ENCODE peak calls at places on chromosomes 16 and 17, in seven cellular contexts. Y is fibroblast of lung, O is H1, M is ascending aorta, P is pancreas, D is adrenal gland, T is prostate gland. H is an unnamed sample. For H3K4me1, the result is how much of the 10 kb centered on the place peaks cover.

GRCh38 chr16:88782454-88783390 is 2.3 kb downstream of the PIEZO1 start:
- DNase-seq in Y (peak), O (no peak), M (peak), P (no peak), D (peak), T (no peak), H (no peak)

GRCh38 chr17:72158895-72159885 is 38.4 kb downstream of the SOX9 start:
- DNase-seq in Y (peak), O (no peak), M (no peak), P (no peak), D (no peak), T (no peak), H (peak)

GRCh38 chr16:1281517-1281916 is 25.6 kb downstream of the TPSD1 start:
- DNase-seq in Y (no peak), O (no peak), M (no peak), P (no peak), D (no peak), T (no peak), H (no peak)

GRCh38 chr17:7460850-7461660 is 16.2 kb downstream of the CHRNB1 start:
- DNase-seq in Y (no peak), O (no peak), M (no peak), P (no peak), D (no peak), T (no peak), H (no peak)

GRCh38 chr17:68533887-68534700 is 21.9 kb downstream of the PRKAR1A start:
- DNase-seq in Y (peak), O (no peak), M (no peak), P (no peak), D (no peak), T (no peak), H (no peak)

GRCh38 chr16:28263305-28263704 is 29.0 kb upstream of the SBK1 start:
- DNase-seq in Y (no peak), O (no peak), M (no peak), P (no peak), D (no peak), T (no peak), H (no peak)

GRCh38 chr16:54931757-54932660 is 1.3 kb downstream of the IRX5 start:
- DNase-seq in Y (peak), O (no peak), M (no peak), P (no peak), D (no peak), T (no peak), H (peak)

GRCh38 chr17:3983945-3984484 is 19.8 kb upstream of the ATP2A3 start:
- DNase-seq in Y (peak), O (no peak), M (no peak), P (no peak), D (peak), T (no peak), H (no peak)

GRCh38 chr17:45720386-45720785 is 63.7 kb upstream of the CRHR1 start:
- DNase-seq in Y (no peak), O (no peak), M (no peak), P (no peak), D (no peak), T (no peak), H (no peak)

GRCh38 chr16:921321-921905 is 49.4 kb downstream of the LMF1 start:
- DNase-seq in Y (no peak), O (no peak), M (no peak), P (no peak), D (no peak), T (no peak), H (no peak)

GRCh38 chr16:85144026-85144915 is 32.0 kb upstream of the CIBAR2 start:
- DNase-seq in Y (no peak), O (no peak), M (no peak), P (no peak), D (no peak), T (no peak), H (peak)

GRCh38 chr17:43135454-43135819 is 10.3 kb upstream of the BRCA1 start:
- DNase-seq in Y (no peak), O (no peak), M (no peak), P (no peak), D (no peak), T (no peak), H (no peak)

GRCh38 chr17:7027335-7027734 is 4.5 kb downstream of the BCL6B start:
- DNase-seq in Y (no peak), O (no peak), M (no peak), P (no peak), D (no peak), T (no peak), H (no peak)

GRCh38 chr17:29194669-29195068 is 14.5 kb upstream of the MYO18A start:
- DNase-seq in Y (no peak), O (no peak), M (no peak), P (no peak), D (no peak), T (no peak), H (no peak)
- H3K4me3 ChIP-seq in Y (no peak), O (no peak), M (no peak), P (no peak), D (no peak), T (no peak), H (no peak)

DNA sequence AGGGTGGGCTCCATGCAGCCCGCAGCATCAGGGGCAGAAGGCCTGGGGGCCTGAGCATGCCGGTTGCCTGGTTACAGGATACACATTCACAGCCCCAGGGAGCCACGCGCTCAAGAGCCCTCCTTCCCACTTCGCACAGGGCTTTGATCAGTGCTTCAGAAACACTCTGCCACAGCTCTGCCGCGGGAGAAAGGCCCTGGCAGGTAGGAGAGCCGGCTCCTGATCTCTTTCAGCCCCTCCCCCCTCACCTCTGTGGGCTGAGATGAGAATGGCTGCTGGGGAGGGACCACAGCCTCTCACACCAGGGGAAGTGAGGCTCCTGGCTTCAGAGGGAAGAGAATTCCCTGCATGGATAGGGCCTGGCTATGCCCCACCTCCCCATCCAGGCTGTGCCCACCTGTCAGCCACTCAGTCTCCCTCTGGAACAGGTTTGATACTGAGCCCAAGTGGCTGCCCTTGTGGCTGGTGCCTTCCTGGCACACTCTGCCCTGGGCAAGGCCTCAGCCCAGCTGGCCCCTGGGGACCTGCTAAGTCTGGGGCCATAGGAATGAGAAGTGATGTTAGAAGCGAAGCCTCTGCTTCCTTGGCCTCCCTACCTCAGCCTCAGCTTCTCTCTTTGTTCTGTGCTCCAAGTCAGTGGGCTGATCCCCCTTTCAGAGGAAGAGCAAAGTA is 8.6 kb downstream of the DOK4 start:
- DNase-seq in Y (no peak), O (no peak), M (no peak), P (no peak), D (no peak), T (no peak), H (no peak)
- TF ChIP-seq CTCF in Y (no peak), O (no peak), M (no peak), P (no peak), D (no peak), T (no peak), H (no peak)

GRCh38 chr17:82915010-82915696 is 75.3 kb upstream of the ZNF750 start:
- DNase-seq in Y (no peak), O (no peak), M (no peak), P (no peak), D (no peak), T (no peak), H (peak)
- H3K4me1 ChIP-seq in Y (under half), O (under half), M (under half), P (under half), D (under half), T (under half), H (under half)

GRCh38 chr16:66904428-66904845 is 14.2 kb downstream of the CDH16 start:
- DNase-seq in Y (no peak), O (no peak), M (no peak), P (no peak), D (no peak), T (no peak), H (no peak)
- H3K4me3 ChIP-seq in Y (no peak), O (no peak), M (no peak), P (no peak), D (no peak), T (no peak), H (no peak)